ENCODE peak calls at places on chromosomes 2 and 18, in eight cellular contexts. U is OCI-LY7; C is BE2C; B is A549; N is vagina; S is mucosa of descending colon; V is testis; O is CD8-positive, alpha-beta T cell. P is an unnamed sample.
A peak's percentile ranks its signal among the peaks of the same experiment; 100 is the strongest.

GRCh38 chr2:239455436-239456203 is 54.8 kb upstream of the HDAC4 start:
- DNase-seq in U (no peak), C (no peak), B (no peak), N (no peak), S (no peak), V (no peak), O (no peak), P (no peak)

GRCh38 chr2:175323162-175323561 is 141.7 kb upstream of the ATP5MC3 start:
- DNase-seq in U (no peak), C (no peak), B (no peak), N (no peak), S (no peak), V (no peak), O (no peak), P (no peak)

GRCh38 chr2:160388464-160389263 is 104.9 kb downstream of the RBMS1 start:
- DNase-seq in U (peak; percentile 42), C (no peak), B (no peak), N (no peak), S (peak; percentile 49), V (peak; percentile 46), O (no peak), P (no peak)

GRCh38 chr18:13471971-13472628 is 253.5 kb downstream of the LDLRAD4 start:
- DNase-seq in U (no peak), C (no peak), B (no peak), N (no peak), S (no peak), V (no peak), O (no peak), P (no peak)

GRCh38 chr2:191115801-191116200 is 35.0 kb downstream of the STAT4 start:
- DNase-seq in U (no peak), C (no peak), B (no peak), N (no peak), S (no peak), V (no peak), O (no peak), P (no peak)

GRCh38 chr18:11587846-11588245 is 21.6 kb upstream of the SLC35G4 start:
- DNase-seq in U (no peak), C (no peak), B (no peak), N (no peak), S (no peak), V (no peak), O (no peak), P (no peak)

GRCh38 chr2:104504331-104505073 is 349.4 kb upstream of the POU3F3 start:
- DNase-seq in U (no peak), C (no peak), B (no peak), N (no peak), S (no peak), V (no peak), O (no peak), P (no peak)

GRCh38 chr2:173150087-173150486 is 74.4 kb downstream of the MAP3K20 start:
- DNase-seq in U (no peak), C (no peak), B (no peak), N (no peak), S (no peak), V (no peak), O (no peak), P (no peak)

GRCh38 chr18:2293109-2293839 is 278.0 kb downstream of the METTL4 start:
- DNase-seq in U (peak; percentile 51), C (peak; percentile 4), B (peak; percentile 3), N (no peak), S (no peak), V (no peak), O (no peak), P (no peak)

GRCh38 chr2:144406111-144406788 is 113.7 kb downstream of the ZEB2 start:
- DNase-seq in U (no peak), C (no peak), B (no peak), N (no peak), S (no peak), V (no peak), O (no peak), P (no peak)

GRCh38 chr2:120432293-120432975 is 86.5 kb downstream of the INHBB start:
- DNase-seq in U (no peak), C (no peak), B (no peak), N (no peak), S (no peak), V (no peak), O (no peak), P (no peak)

GRCh38 chr2:161068670-161069069 is 91.6 kb upstream of the TANK start:
- DNase-seq in U (no peak), C (no peak), B (no peak), N (no peak), S (no peak), V (no peak), O (no peak), P (no peak)

GRCh38 chr18:49212819-49213218 is 247.6 kb downstream of the DYM start:
- DNase-seq in U (no peak), C (no peak), B (no peak), N (no peak), S (no peak), V (no peak), O (no peak), P (no peak)

GRCh38 chr18:35939166-35939565 is 33.3 kb upstream of the RMP24 start:
- DNase-seq in U (peak; percentile 1), C (no peak), B (no peak), N (no peak), S (no peak), V (peak; percentile 62), O (no peak), P (no peak)

GRCh38 chr18:65725421-65726050 is 25.3 kb upstream of the CDH7 start:
- DNase-seq in U (no peak), C (peak; percentile 39), B (peak; percentile 36), N (no peak), S (peak; percentile 69), V (peak; percentile 56), O (no peak), P (no peak)

GRCh38 chr2:188970201-188970600 is 4.0 kb upstream of the COL3A1 start:
- DNase-seq in U (no peak), C (no peak), B (no peak), N (no peak), S (no peak), V (no peak), O (no peak), P (no peak)

GRCh38 chr2:74226648-74227213 is 28.3 kb downstream of the MTHFD2 start:
- DNase-seq in U (no peak), C (no peak), B (no peak), N (peak; percentile 32), S (no peak), V (no peak), O (no peak), P (no peak)

GRCh38 chr2:236538242-236538641 is 31.4 kb upstream of the ACKR3 start:
- DNase-seq in U (no peak), C (no peak), B (no peak), N (peak; percentile 65), S (no peak), V (no peak), O (no peak), P (peak; percentile 52)
- H3K4me3 ChIP-seq in U (no peak overlapping the region), C (no peak overlapping the region), B (no peak overlapping the region), N (no peak overlapping the region), S (no peak overlapping the region), V (no peak overlapping the region), O (peak overlapping the region; percentile 77), P (peak overlapping the region; percentile 40)

GRCh38 chr18:68667121-68667520 is 47.8 kb downstream of the TMX3 start:
- DNase-seq in U (no peak), C (no peak), B (no peak), N (no peak), S (no peak), V (no peak), O (no peak), P (no peak)

GRCh38 chr18:68660355-68661183 is 54.3 kb downstream of the TMX3 start:
- DNase-seq in U (peak; percentile 37), C (no peak), B (peak; percentile 33), N (no peak), S (no peak), V (no peak), O (no peak), P (no peak)

GRCh38 chr18:68665623-68666022 is 49.3 kb downstream of the TMX3 start:
- DNase-seq in U (no peak), C (no peak), B (no peak), N (no peak), S (no peak), V (no peak), O (no peak), P (no peak)

GRCh38 chr18:68666316-68666715 is 48.6 kb downstream of the TMX3 start:
- DNase-seq in U (no peak), C (no peak), B (no peak), N (no peak), S (no peak), V (peak; percentile 19), O (no peak), P (no peak)

DNA sequence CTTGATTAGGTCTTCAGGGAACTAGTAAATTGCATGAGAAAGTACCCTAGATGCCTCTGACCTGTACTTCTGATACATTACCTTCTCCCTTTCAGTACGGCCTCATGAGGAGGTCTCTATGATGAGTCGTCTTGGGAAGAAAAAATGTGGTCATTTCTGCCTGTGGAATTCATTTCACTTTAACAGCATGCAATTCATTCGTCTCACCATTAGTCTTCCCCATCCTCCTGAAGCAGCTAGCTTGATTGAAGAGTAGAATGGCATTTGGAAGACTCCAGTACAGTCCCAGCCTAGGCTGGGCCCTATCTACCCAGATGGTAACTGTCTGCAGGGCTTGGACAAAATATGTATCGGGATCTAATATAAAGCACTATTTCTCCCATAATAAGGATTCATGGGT is 52.1 kb downstream of the TMX3 start:
- DNase-seq in U (no peak), C (no peak), B (peak; percentile 3), N (no peak), S (no peak), V (no peak), O (no peak), P (no peak)
- TF ChIP-seq CTCF in U (peak; percentile 23), C (no peak), B (no peak), N (no peak), S (no peak), V (no peak), O (no peak), P (no peak)

GRCh38 chr2:26784570-26785234 is 1.2 kb upstream of the CENPA start:
- DNase-seq in U (no peak), C (no peak), B (no peak), N (no peak), S (no peak), V (no peak), O (no peak), P (no peak)
- H3K4me3 ChIP-seq in U (no peak overlapping the region), C (peak overlapping the region; percentile 52), B (peak overlapping the region; percentile 94), N (no peak overlapping the region), S (peak overlapping the region; percentile 46), V (peak overlapping the region; percentile 50), O (peak overlapping the region; percentile 52), P (no peak overlapping the region)

GRCh38 chr2:210660751-210661150 is 104.4 kb downstream of the CPS1 start:
- DNase-seq in U (no peak), C (no peak), B (no peak), N (no peak), S (no peak), V (no peak), O (no peak), P (no peak)

GRCh38 chr2:210662557-210662956 is 106.2 kb downstream of the CPS1 start:
- DNase-seq in U (no peak), C (no peak), B (no peak), N (no peak), S (no peak), V (no peak), O (no peak), P (no peak)

GRCh38 chr2:210667726-210668125 is 111.3 kb downstream of the CPS1 start:
- DNase-seq in U (no peak), C (no peak), B (no peak), N (no peak), S (no peak), V (no peak), O (no peak), P (no peak)

GRCh38 chr2:210663574-210663973 is 107.2 kb downstream of the CPS1 start:
- DNase-seq in U (no peak), C (peak; percentile 30), B (peak; percentile 6), N (no peak), S (peak; percentile 4), V (peak; percentile 28), O (no peak), P (no peak)
- TF ChIP-seq CTCF in U (peak; percentile 34), C (peak; percentile 70), B (no peak), N (no peak), S (no peak), V (no peak), O (no peak), P (no peak)